ENCODE peak calls at places on chromosomes 1 and 21, in four cellular contexts. One of them, this sample, is unnamed.

GRCh38 chr1:245500546-245500945 is 345.8 kb downstream of the KIF26B start:
- DNase-seq in esophagus squamous epithelium: no peak
- DNase-seq in PC-9: no peak
- DNase-seq in hepatocyte: no peak
- DNase-seq in this sample: peak

GRCh38 chr1:180912211-180912800 is 391 bp upstream of the KIAA1614 start:
- DNase-seq in hepatocyte: peak
- DNase-seq in PC-9: no peak
- DNase-seq in esophagus squamous epithelium: no peak
- DNase-seq in this sample: no peak

GRCh38 chr1:5594056-5594956 is 397.9 kb downstream of the NPHP4 start:
- DNase-seq in PC-9: no peak
- DNase-seq in esophagus squamous epithelium: no peak
- DNase-seq in hepatocyte: no peak
- DNase-seq in this sample: no peak

GRCh38 chr1:160789702-160790611 is 6.0 kb upstream of the LY9 start:
- DNase-seq in hepatocyte: no peak
- DNase-seq in esophagus squamous epithelium: no peak
- DNase-seq in PC-9: no peak
- DNase-seq in this sample: no peak

GRCh38 chr1:67314696-67315095 is 7.0 kb downstream of the IL12RB2 start:
- DNase-seq in esophagus squamous epithelium: no peak
- DNase-seq in hepatocyte: no peak
- DNase-seq in PC-9: no peak
- DNase-seq in this sample: no peak

GRCh38 chr1:206725053-206725963 is 40.6 kb downstream of the MAPKAPK2 start:
- DNase-seq in hepatocyte: peak
- DNase-seq in PC-9: no peak
- DNase-seq in esophagus squamous epithelium: no peak
- DNase-seq in this sample: no peak

GRCh38 chr1:180230416-180230790 is 339 bp downstream of the LHX4 start:
- DNase-seq in PC-9: no peak
- DNase-seq in hepatocyte: no peak
- DNase-seq in esophagus squamous epithelium: no peak
- DNase-seq in this sample: no peak

GRCh38 chr1:182909578-182909977 is 43.4 kb downstream of the SHCBP1L start:
- DNase-seq in hepatocyte: peak
- DNase-seq in PC-9: no peak
- DNase-seq in esophagus squamous epithelium: no peak
- DNase-seq in this sample: peak

GRCh38 chr1:6171546-6172124 is 8.5 kb downstream of the CHD5 start:
- DNase-seq in esophagus squamous epithelium: no peak
- DNase-seq in PC-9: no peak
- DNase-seq in hepatocyte: no peak
- DNase-seq in this sample: no peak

GRCh38 chr21:42722153-42722552 is 68.7 kb downstream of the PDE9A start:
- DNase-seq in PC-9: no peak
- DNase-seq in esophagus squamous epithelium: no peak
- DNase-seq in hepatocyte: no peak
- DNase-seq in this sample: no peak

DNA sequence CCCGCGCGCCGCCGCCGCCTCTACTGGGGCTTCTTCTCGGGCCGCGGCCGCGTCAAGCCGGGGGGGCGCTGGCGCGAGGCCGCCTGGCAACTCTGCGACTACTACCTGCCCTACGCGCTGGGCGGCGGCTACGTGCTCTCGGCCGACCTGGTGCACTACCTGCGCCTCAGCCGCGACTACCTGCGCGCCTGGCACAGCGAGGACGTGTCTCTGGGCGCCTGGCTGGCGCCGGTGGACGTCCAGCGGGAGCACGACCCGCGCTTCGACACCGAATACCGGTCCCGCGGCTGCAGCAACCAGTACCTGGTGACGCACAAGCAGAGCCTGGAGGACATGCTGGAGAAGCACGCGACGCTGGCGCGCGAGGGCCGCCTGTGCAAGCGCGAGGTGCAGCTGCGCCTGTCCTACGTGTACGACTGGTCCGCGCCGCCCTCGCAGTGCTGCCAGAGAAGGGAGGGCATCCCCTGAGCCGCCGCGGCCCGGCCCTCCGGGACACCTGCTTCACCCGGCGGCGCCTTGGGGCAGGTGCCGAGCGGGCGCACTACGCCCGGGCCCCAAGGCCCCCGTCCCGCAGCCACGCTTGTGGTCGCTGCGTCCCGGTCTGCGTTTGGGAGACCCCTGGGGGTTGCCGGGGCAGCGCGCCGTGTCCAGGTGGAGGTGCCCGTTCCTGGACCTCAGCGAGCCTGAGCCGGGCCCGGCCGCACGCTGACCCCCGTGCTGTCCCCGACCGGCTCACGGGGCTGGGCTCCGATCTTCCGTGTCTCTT is 947 bp downstream of the B3GALT6 start:
- DNase-seq in esophagus squamous epithelium: no peak
- DNase-seq in PC-9: no peak
- DNase-seq in hepatocyte: no peak
- DNase-seq in this sample: no peak
- H3K4me3 ChIP-seq in esophagus squamous epithelium: no peak
- H3K4me3 ChIP-seq in PC-9: peak
- H3K4me3 ChIP-seq in hepatocyte: no peak
- H3K4me3 ChIP-seq in this sample: peak

DNA sequence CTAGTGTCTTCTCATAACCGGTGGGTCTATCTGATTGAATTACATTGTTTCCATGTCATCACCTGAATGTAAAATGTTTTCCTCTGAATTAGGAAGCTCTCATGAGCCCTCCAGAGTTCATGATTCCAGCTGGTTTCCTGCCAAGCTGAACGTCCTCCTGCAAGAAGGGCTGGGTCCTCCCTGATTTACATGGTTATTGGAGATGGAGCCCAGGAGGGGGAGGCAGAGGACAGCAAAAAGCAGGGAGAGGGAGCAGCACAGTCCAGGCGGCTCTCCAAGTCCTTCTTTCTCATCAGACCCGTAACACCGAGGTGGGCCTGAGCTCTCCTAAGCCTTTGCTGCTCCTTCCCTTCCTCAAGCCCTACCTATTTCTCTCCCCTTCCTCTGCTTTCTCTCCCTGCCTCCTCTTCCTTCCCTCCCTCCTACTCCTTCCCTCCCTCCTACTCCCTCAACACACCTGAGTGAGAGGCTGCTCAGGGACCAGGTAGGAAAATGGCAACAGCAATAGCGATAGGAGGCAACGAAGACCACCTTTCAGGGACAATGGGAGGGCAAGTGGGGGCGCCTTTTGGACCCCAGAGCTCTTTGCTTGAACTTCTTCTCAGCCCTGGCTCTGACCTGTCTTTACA is 265.9 kb downstream of the PRDM2 start:
- DNase-seq in esophagus squamous epithelium: no peak
- DNase-seq in hepatocyte: peak
- DNase-seq in PC-9: no peak
- DNase-seq in this sample: peak
- TF ChIP-seq CTCF in esophagus squamous epithelium: peak
- TF ChIP-seq CTCF in hepatocyte: peak
- TF ChIP-seq CTCF in PC-9: peak
- TF ChIP-seq CTCF in this sample: peak

DNA sequence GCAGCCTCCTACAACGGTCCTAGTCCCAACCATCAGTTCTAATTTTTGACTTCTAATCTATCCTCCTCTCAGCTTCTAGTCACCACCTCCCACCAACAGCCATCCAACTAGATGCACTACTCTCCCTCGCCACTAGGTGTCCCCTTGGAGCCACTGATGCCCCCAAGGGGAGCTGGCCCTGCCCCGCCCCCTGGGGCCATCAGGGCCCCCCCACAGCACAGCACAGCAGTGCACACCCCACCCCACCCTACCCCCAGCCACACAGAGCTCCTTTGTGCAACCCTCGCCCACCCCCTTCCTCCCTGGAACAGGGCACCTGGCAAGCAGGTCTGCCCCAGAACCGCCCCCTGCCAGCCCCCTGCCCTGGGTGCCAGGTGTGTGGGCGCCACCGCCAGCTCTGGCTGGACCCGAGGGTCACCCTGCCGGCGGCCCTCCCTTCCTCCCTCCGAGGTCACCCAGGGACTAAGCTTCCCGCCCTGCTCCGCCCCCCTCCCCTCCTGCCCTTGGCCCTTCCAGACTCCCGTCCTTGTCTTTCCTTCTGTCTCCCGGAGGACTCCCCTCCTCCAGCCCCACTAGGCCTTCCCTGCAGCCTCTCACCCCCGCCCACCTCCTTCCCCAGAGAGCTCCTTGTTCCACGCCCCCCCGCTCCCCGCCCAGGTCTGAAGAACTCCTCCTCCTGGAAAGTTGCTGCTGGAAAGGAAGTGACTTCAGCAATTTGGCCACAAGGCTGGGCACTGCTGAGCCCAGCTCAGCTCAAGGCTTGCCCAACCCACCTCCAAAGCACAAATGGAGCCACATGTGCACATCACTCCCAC is 47.0 kb downstream of the AHDC1 start:
- DNase-seq in esophagus squamous epithelium: peak
- DNase-seq in hepatocyte: peak
- DNase-seq in PC-9: peak
- DNase-seq in this sample: no peak
- H3K4me3 ChIP-seq in esophagus squamous epithelium: no peak
- H3K4me3 ChIP-seq in hepatocyte: no peak
- H3K4me3 ChIP-seq in PC-9: peak
- H3K4me3 ChIP-seq in this sample: no peak

DNA sequence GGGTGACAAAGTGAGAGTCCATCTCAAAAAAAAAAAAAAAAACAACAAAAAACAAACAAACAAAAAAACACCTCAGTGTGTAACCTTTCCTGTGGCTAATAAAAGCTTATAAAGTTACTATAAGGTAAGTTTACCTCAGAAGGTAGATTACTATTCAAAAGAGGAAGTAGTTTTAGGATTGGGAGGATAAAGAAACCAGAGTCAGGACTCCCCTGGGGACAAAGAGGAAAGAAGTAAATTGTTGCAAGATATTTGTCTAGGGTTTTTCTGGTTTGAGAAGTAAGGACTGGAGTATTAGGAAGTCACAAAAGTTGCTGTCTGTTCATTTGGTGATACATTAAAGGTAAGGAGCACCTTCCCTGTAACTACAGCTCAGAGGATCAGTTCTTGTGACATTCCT is 23.8 kb upstream of the CENPF start:
- DNase-seq in esophagus squamous epithelium: no peak
- DNase-seq in hepatocyte: no peak
- DNase-seq in PC-9: no peak
- DNase-seq in this sample: no peak
- TF ChIP-seq CTCF in esophagus squamous epithelium: no peak
- TF ChIP-seq CTCF in hepatocyte: no peak
- TF ChIP-seq CTCF in PC-9: no peak
- TF ChIP-seq CTCF in this sample: no peak

GRCh38 chr1:232980336-232980978 is 30.0 kb downstream of the NTPCR start:
- DNase-seq in hepatocyte: no peak
- DNase-seq in esophagus squamous epithelium: no peak
- DNase-seq in PC-9: no peak
- DNase-seq in this sample: no peak
- H3K4me3 ChIP-seq in hepatocyte: no peak
- H3K4me3 ChIP-seq in esophagus squamous epithelium: no peak
- H3K4me3 ChIP-seq in PC-9: no peak
- H3K4me3 ChIP-seq in this sample: no peak

GRCh38 chr1:47996060-47996405 is 1.2 kb downstream of the TRABD2B start:
- DNase-seq in PC-9: no peak
- DNase-seq in hepatocyte: no peak
- DNase-seq in esophagus squamous epithelium: no peak
- DNase-seq in this sample: no peak
- TF ChIP-seq CTCF in PC-9: no peak
- TF ChIP-seq CTCF in hepatocyte: no peak
- TF ChIP-seq CTCF in esophagus squamous epithelium: no peak
- TF ChIP-seq CTCF in this sample: no peak

GRCh38 chr1:229582011-229582694 is 23.6 kb upstream of the ABCB10 start:
- DNase-seq in hepatocyte: no peak
- DNase-seq in esophagus squamous epithelium: no peak
- DNase-seq in PC-9: no peak
- DNase-seq in this sample: peak
- H3K4me3 ChIP-seq in hepatocyte: no peak
- H3K4me3 ChIP-seq in esophagus squamous epithelium: no peak
- H3K4me3 ChIP-seq in PC-9: no peak
- H3K4me3 ChIP-seq in this sample: no peak

GRCh38 chr1:201050515-201051277 is 27.2 kb upstream of the KIF21B start:
- DNase-seq in esophagus squamous epithelium: no peak
- DNase-seq in PC-9: no peak
- DNase-seq in hepatocyte: peak
- DNase-seq in this sample: no peak

GRCh38 chr1:201049248-201049831 is 25.8 kb upstream of the KIF21B start:
- DNase-seq in hepatocyte: no peak
- DNase-seq in PC-9: no peak
- DNase-seq in esophagus squamous epithelium: no peak
- DNase-seq in this sample: no peak

GRCh38 chr1:201054030-201054635 is 30.6 kb upstream of the KIF21B start:
- DNase-seq in PC-9: no peak
- DNase-seq in esophagus squamous epithelium: no peak
- DNase-seq in hepatocyte: no peak
- DNase-seq in this sample: no peak

GRCh38 chr1:201051399-201051798 is 27.9 kb upstream of the KIF21B start:
- DNase-seq in PC-9: no peak
- DNase-seq in esophagus squamous epithelium: no peak
- DNase-seq in hepatocyte: no peak
- DNase-seq in this sample: no peak

GRCh38 chr1:201053155-201053860 is 29.8 kb upstream of the KIF21B start:
- DNase-seq in esophagus squamous epithelium: no peak
- DNase-seq in hepatocyte: no peak
- DNase-seq in PC-9: no peak
- DNase-seq in this sample: no peak
- TF ChIP-seq CTCF in esophagus squamous epithelium: no peak
- TF ChIP-seq CTCF in hepatocyte: no peak
- TF ChIP-seq CTCF in PC-9: no peak
- TF ChIP-seq CTCF in this sample: no peak

GRCh38 chr21:31872072-31872451 is 758 bp upstream of the HUNK start:
- DNase-seq in esophagus squamous epithelium: no peak
- DNase-seq in hepatocyte: no peak
- DNase-seq in PC-9: no peak
- DNase-seq in this sample: no peak
- H3K4me3 ChIP-seq in esophagus squamous epithelium: no peak
- H3K4me3 ChIP-seq in hepatocyte: peak
- H3K4me3 ChIP-seq in PC-9: no peak
- H3K4me3 ChIP-seq in this sample: no peak